ENCODE peak calls at places on chromosomes 11 and 22, in seven cellular contexts. X is upper lobe of left lung, K is spleen, B is iPS DF 6.9, W is GM23248, T is prostate gland, U is Caco-2. D is an unnamed sample.

GRCh38 chr11:77473001-77473800 is 693 bp downstream of the PAK1 start:
- DNase-seq in K (peak; percentile 92), B (no peak), X (peak; percentile 91), W (peak; percentile 49), T (peak; percentile 27), U (peak; percentile 74), D (peak; percentile 78)

GRCh38 chr11:57523419-57523818 is 7.1 kb downstream of the TIMM10 start:
- DNase-seq in U (no peak), K (peak; percentile 24), X (no peak), B (no peak), T (no peak), W (no peak), D (no peak)

GRCh38 chr11:59666969-59667368 is 1.9 kb downstream of the PATL1 start:
- DNase-seq in U (no peak), B (no peak), X (no peak), W (peak; percentile 57), T (no peak), K (no peak), D (no peak)

GRCh38 chr11:8025123-8025522 is 38.0 kb downstream of the EIF3F start:
- DNase-seq in T (no peak), U (no peak), X (no peak), B (no peak), W (peak; percentile 26), K (no peak), D (no peak)

GRCh38 chr11:19988598-19988997 is 171.7 kb downstream of the DBX1 start:
- DNase-seq in T (peak; percentile 51), W (peak; percentile 98), U (no peak), B (peak; percentile 33), X (no peak), K (no peak), D (no peak)

GRCh38 chr11:73978576-73979086 is 4.0 kb downstream of the UCP2 start:
- DNase-seq in W (peak; percentile 64), K (peak; percentile 18), U (peak; percentile 19), T (no peak), B (no peak), X (no peak), D (no peak)

GRCh38 chr11:133608496-133608895 is 76.2 kb upstream of the OPCML start:
- DNase-seq in U (no peak), K (no peak), B (no peak), W (no peak), T (no peak), X (no peak), D (no peak)

GRCh38 chr11:3368199-3368598 is 10.7 kb downstream of the ZNF195 start:
- DNase-seq in W (no peak), T (no peak), U (no peak), B (no peak), X (no peak), K (no peak), D (no peak)

GRCh38 chr11:1745701-1746320 is 4.6 kb downstream of the IFITM10 start:
- DNase-seq in B (no peak), X (no peak), K (no peak), T (no peak), W (no peak), U (peak; percentile 16), D (no peak)

GRCh38 chr22:35894464-35894878 is 134.2 kb downstream of the RBFOX2 start:
- DNase-seq in T (no peak), K (no peak), W (no peak), X (no peak), B (no peak), U (no peak), D (no peak)

GRCh38 chr22:32217465-32217864 is 12.6 kb upstream of the RFPL2 start:
- DNase-seq in T (no peak), K (no peak), W (no peak), X (no peak), B (no peak), U (no peak), D (no peak)

GRCh38 chr22:46518038-46518437 is 19.4 kb downstream of the CELSR1 start:
- DNase-seq in B (no peak), K (no peak), T (no peak), W (no peak), U (no peak), X (no peak), D (no peak)

GRCh38 chr11:116993599-116993998 is 104.6 kb downstream of the SIK3 start:
- DNase-seq in K (no peak), B (no peak), U (no peak), W (no peak), X (no peak), T (no peak), D (no peak)

GRCh38 chr11:44271286-44271685 is 38.7 kb downstream of the ALX4 start:
- DNase-seq in X (no peak), B (no peak), U (no peak), K (no peak), W (no peak), T (no peak), D (no peak)

GRCh38 chr11:30006876-30007275 is 10.0 kb downstream of the KCNA4 start:
- DNase-seq in T (no peak), U (no peak), X (no peak), B (no peak), W (no peak), K (no peak), D (no peak)

GRCh38 chr11:106156290-106156937 is 79.0 kb downstream of the AASDHPPT start:
- DNase-seq in K (no peak), T (peak; percentile 43), W (peak; percentile 82), B (no peak), X (no peak), U (peak; percentile 64), D (peak; percentile 10)

GRCh38 chr11:77153276-77154185 is 25.5 kb downstream of the MYO7A start:
- DNase-seq in T (no peak), X (no peak), U (no peak), W (no peak), B (no peak), K (no peak), D (no peak)

GRCh38 chr22:17121235-17122195 is at the start of gene TMEM121B:
- DNase-seq in K (peak; percentile 86), B (peak; percentile 83), W (peak; percentile 68), X (peak; percentile 87), T (peak; percentile 71), U (peak; percentile 73), D (peak; percentile 62)

GRCh38 chr11:61688368-61689163 is 8.4 kb downstream of the DAGLA start:
- DNase-seq in W (peak; percentile 87), K (no peak), X (peak; percentile 66), T (peak; percentile 95), B (no peak), U (no peak), D (peak; percentile 83)

GRCh38 chr11:86671386-86672006 is 920 bp downstream of the ME3 start:
- DNase-seq in U (peak; percentile 64), X (peak; percentile 89), K (peak; percentile 79), T (peak; percentile 87), W (peak; percentile 55), B (no peak), D (peak; percentile 85)

GRCh38 chr11:66336234-66337102 is at the start of gene RIN1:
- DNase-seq in B (no peak), K (peak; percentile 87), X (peak; percentile 81), U (peak; percentile 87), W (peak; percentile 98), T (no peak), D (peak; percentile 75)
- H3K4me3 ChIP-seq in B (peak within 1 kb of the TSS; percentile 0), K (peak within 1 kb of the TSS; percentile 31), X (peak within 1 kb of the TSS; percentile 62), U (peak within 1 kb of the TSS; percentile 69), W (peak within 1 kb of the TSS; percentile 91), T (peak within 1 kb of the TSS; percentile 48), D (peak within 1 kb of the TSS; percentile 31)

DNA sequence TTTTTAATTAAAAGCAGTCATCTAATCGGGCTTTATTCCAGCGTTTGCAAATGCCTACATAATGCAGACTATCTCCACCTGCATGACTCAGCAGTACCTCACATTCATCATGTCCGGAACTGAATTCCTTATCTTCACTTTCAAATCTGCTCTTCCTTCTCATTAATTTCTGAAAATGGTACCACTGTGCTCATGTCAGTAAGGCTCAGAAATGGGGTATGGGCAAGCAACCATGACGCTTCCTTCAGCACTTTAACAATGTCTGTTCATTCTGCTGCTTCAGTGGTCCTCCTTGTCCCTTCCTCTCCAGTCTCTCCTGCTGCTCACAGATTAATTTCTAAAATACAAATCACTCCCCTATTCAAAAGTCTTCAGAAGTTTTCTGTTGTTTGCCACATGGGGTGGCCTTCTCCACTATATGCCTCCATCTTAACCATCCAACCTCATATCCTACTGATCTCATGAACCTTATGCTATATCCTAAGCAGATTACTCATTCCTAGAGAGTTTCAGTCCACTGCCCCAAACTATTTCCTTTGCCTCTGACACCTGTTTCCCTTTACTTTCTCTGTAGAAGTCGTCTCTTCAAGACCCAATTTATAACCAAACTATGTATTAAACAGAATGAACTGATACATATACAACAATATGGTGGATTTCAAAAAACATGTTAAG is 7.0 kb downstream of the GTF2H1 start:
- DNase-seq in B (no peak), X (no peak), T (no peak), U (no peak), K (no peak), W (no peak), D (no peak)
- H3K36me3 ChIP-seq in B (peaks cover 3% of the 10 kb centered on the region), X (peaks cover 3% of the 10 kb centered on the region), T (peaks cover 2% of the 10 kb centered on the region), U (no peaks in the 10 kb centered on the region), K (peaks cover 91% of the 10 kb centered on the region), W (peaks cover 32% of the 10 kb centered on the region), D (no peaks in the 10 kb centered on the region)

DNA sequence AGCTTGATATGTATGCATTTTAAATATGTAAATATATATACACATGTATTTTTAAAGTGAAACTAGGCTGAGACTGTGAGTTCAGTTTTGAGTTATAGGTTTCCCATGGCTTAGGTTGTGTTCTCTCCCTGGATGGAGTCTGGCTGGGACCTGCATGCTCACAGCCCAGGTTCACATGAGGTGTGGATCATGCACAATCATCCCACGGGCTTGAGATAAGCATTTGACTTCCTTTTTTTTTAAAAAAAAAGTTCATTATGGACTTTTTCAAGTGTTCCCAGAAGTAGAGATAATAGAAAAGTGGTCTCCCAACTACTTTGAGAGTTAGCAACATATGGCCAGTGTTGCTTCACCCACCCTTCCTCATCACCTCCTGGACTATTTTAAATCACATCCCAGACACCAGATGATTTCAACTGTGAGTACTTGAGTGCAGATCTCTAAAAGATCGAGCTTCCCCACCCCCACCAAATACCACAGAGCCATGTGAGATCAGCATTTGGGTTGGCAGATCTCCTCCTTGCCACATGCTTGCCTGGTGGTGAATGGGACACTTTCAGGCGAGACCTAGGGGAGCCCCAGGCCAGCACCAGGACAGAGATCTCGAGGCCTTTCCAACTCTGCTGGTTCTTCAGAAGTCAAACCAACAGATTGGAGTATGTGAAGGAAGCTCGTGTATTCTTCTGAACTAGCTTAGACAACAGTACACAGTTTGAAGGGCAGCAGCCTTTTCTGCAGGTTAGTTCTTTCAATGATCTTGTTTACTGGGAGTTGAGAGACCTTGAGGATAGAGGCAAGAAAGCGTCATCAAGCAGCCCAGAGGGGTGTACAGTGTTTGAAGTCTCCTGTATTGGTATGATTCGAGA is 15.9 kb downstream of the MED15 start:
- DNase-seq in B (no peak), K (no peak), W (peak; percentile 85), U (no peak), T (no peak), X (no peak), D (no peak)
- H3K4me1 ChIP-seq in B (peaks cover 1% of the 10 kb centered on the region), K (peaks cover 78% of the 10 kb centered on the region), W (peaks cover 64% of the 10 kb centered on the region), U (peaks cover 11% of the 10 kb centered on the region), T (no peaks in the 10 kb centered on the region), X (peaks cover 59% of the 10 kb centered on the region), D (peaks cover 11% of the 10 kb centered on the region)

DNA sequence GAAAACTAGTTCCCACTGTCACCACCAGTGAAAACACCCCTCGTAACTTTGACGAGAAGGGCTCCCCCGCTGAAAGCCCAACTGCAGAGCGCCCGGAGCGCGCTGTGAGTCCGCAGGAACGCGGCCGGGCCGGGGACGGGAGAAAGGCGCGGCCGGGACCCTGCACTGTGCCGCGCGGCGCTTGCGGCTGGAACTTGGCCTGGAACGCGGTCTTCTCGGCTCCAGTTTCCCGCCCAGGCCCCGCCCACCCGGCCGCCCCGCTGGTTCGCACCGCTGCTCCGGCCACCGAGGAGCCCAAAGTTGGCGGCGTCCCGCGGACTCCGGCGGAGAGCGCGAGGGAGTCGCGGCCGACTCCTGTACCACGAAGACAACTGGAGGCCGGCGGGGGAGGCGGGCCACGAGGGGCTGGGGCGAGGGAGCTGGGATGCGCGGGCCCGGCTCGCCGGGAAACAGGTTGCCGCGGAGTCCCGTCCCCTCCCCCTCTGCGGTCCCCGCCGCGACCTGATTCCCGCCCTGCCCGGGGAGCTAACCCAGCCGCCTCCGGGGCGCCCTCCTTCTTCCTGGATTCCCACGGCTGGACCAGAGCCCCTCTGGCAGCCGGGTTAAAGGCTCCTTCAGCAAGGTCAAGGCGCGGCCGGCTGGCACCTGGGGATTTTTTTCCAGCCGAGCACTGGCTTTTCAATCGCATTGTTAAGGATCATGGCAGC is 3.4 kb downstream of the TENM4 start:
- DNase-seq in T (peak; percentile 44), W (peak; percentile 49), X (peak; percentile 93), B (no peak), K (peak; percentile 76), U (no peak), D (peak; percentile 61)
- H3K4me3 ChIP-seq in T (peak overlapping the region; percentile 27), W (peak overlapping the region; percentile 69), X (peak overlapping the region; percentile 33), B (peak overlapping the region; percentile 50), K (peak overlapping the region; percentile 23), U (no peak overlapping the region), D (no peak overlapping the region)

D was measured in mucosa of descending colon.